ENCODE peak calls at places on chromosome 16, in ten cellular contexts. G is adrenal gland, F is AG10803, H is foreskin fibroblast, B is sigmoid colon, L is tibial nerve, V is heart right ventricle, J is aorta, S is left ventricle myocardium inferior, Q is heart left ventricle. W is an unnamed sample.

GRCh38 chr16:8959921-8960787 is 3.6 kb downstream of the USP7 start:
- DNase-seq in V (no peak), G (no peak), S (no peak), H (no peak), J (no peak), F (no peak), B (no peak), Q (no peak), L (no peak), W (no peak)

GRCh38 chr16:8342276-8342675 is 248.0 kb downstream of the TMEM114 start:
- DNase-seq in B (no peak), L (no peak), F (no peak), Q (no peak), S (no peak), J (no peak), G (no peak), H (no peak), V (no peak), W (no peak)

GRCh38 chr16:81592353-81592866 is 147.8 kb downstream of the CMIP start:
- DNase-seq in V (no peak), H (no peak), B (no peak), G (no peak), Q (no peak), F (no peak), J (no peak), L (no peak), S (no peak), W (no peak)

GRCh38 chr16:31351937-31352315 is 3.0 kb upstream of the ITGAX start:
- DNase-seq in L (no peak), H (no peak), S (no peak), V (no peak), G (peak; percentile 42), Q (peak; percentile 33), F (no peak), J (peak; percentile 62), B (peak; percentile 40), W (no peak)

GRCh38 chr16:89200850-89201466 is 621 bp upstream of the SLC22A31 start:
- DNase-seq in Q (no peak), H (no peak), J (peak; percentile 38), F (no peak), B (no peak), L (no peak), V (no peak), G (no peak), S (no peak), W (peak; percentile 69)

GRCh38 chr16:71421911-71422310 is 19.9 kb downstream of the TLE7 start:
- DNase-seq in S (no peak), Q (no peak), G (peak; percentile 45), V (no peak), B (peak; percentile 24), L (no peak), H (no peak), J (no peak), F (no peak), W (peak; percentile 47)

GRCh38 chr16:84754353-84754856 is 54.6 kb downstream of the USP10 start:
- DNase-seq in J (no peak), F (peak; percentile 88), L (peak; percentile 96), G (peak; percentile 86), H (peak; percentile 81), B (peak; percentile 85), Q (no peak), V (no peak), S (no peak), W (no peak)

GRCh38 chr16:25013751-25014499 is 1.2 kb downstream of the ARHGAP17 start:
- DNase-seq in H (no peak), B (no peak), L (no peak), F (no peak), G (no peak), J (no peak), V (no peak), S (no peak), Q (no peak), W (no peak)

GRCh38 chr16:57373117-57373947 is 1.0 kb downstream of the CX3CL1 start:
- DNase-seq in H (no peak), J (peak; percentile 60), Q (no peak), B (no peak), G (no peak), F (no peak), V (no peak), L (no peak), S (no peak), W (no peak)

GRCh38 chr16:57367111-57367752 is 5.1 kb upstream of the CX3CL1 start:
- DNase-seq in H (no peak), V (no peak), B (no peak), G (no peak), S (no peak), F (peak; percentile 17), L (no peak), Q (no peak), J (no peak), W (no peak)

GRCh38 chr16:57372372-57373116 is at the start of gene CX3CL1:
- DNase-seq in F (peak; percentile 25), V (peak; percentile 64), G (peak; percentile 49), J (peak; percentile 92), Q (no peak), H (no peak), L (peak; percentile 14), B (peak; percentile 87), S (peak; percentile 60), W (peak; percentile 70)

GRCh38 chr16:57374067-57374534 is 1.8 kb downstream of the CX3CL1 start:
- DNase-seq in Q (no peak), L (no peak), V (no peak), B (peak; percentile 77), S (no peak), H (no peak), F (no peak), G (no peak), J (peak; percentile 60), W (no peak)

DNA sequence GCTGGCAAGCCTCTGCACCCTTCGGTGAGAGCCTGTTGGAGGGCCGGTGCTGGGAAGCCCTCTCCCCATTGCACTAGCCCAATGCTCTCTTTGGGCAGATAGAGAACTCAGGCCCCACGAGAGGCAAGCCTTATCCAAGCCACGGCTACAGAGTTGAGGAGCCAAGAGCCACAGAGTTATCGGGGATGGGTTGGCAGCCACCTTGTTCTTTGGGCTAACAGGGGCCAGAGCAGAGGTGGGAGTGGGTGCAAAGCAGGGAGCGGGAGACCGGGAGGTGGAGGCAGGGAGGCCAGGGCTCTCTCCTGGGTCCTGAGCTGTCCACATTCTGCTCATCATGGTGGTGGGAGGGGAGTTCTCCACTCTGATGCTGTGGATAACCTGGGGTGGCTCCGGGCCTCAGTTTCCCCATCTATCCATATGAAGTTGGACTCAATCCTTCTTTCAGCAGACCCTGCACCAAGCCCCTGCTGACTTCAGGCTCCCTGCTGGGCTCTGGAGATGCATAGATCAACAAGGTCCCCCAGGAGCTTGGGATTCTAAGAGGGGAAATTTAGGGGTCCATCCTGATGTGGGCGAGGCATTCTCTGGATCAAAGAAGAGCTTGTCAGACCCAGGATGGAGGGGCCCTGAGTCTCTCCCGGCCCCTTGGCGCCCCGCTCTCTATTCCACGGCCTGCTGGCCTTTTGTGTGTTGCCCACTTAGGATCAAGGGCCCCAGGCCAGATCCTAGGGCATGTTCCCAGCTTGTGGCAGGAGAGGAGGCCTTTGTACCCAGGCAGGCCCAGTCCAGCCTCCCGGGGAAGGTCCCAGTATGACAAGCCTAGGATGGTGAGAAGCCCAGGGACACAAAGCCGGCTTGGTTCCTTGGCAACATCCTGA is 557 bp upstream of the CX3CL1 start:
- DNase-seq in B (no peak), L (no peak), V (no peak), H (no peak), Q (peak; percentile 77), F (no peak), J (peak; percentile 46), S (no peak), G (no peak), W (no peak)
- H3K4me3 ChIP-seq in B (no peak overlapping the region), L (no peak overlapping the region), V (peak overlapping the region; percentile 42), H (no peak overlapping the region), Q (peak overlapping the region; percentile 61), F (no peak overlapping the region), J (no peak overlapping the region), S (peak overlapping the region; percentile 73), G (no peak overlapping the region), W (peak overlapping the region; percentile 47)

GRCh38 chr16:86988920-86989715 is 328.1 kb downstream of the C16orf95 start:
- DNase-seq in B (peak; percentile 3), V (no peak), G (no peak), H (no peak), J (no peak), F (no peak), L (no peak), S (no peak), Q (no peak), W (no peak)

GRCh38 chr16:86991679-86992078 is 325.5 kb downstream of the C16orf95 start:
- DNase-seq in S (no peak), G (no peak), Q (no peak), F (no peak), L (no peak), V (no peak), B (peak; percentile 12), J (no peak), H (peak; percentile 46), W (no peak)

GRCh38 chr16:86987746-86988670 is 329.2 kb downstream of the C16orf95 start:
- DNase-seq in J (no peak), H (no peak), Q (no peak), F (no peak), B (no peak), G (no peak), S (no peak), L (no peak), V (no peak), W (no peak)

GRCh38 chr16:86992587-86992986 is 324.6 kb downstream of the C16orf95 start:
- DNase-seq in G (no peak), V (no peak), L (no peak), J (no peak), S (no peak), Q (no peak), H (no peak), F (no peak), B (peak; percentile 22), W (no peak)

DNA sequence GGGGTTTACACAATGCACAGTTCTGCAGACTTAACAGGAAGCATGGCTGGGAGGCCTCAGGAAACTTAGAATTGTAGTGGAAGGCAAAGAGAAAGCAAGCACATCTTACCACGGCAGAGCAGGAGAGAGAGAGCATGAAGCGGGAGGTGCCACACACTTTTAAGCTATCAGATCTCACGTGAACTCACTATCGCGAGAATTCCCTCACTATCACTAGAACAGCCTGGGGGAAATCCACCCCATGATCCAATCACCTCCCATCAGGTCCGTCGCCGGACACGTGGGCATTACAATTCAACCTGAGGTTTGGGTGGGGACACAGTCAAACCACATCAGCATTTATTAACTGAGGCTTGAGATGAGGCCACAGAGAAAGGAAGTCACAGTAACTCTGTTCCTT is 326.7 kb downstream of the C16orf95 start:
- DNase-seq in B (no peak), H (no peak), G (no peak), S (no peak), Q (no peak), J (no peak), F (no peak), V (no peak), L (no peak), W (no peak)
- H3K4me3 ChIP-seq in B (no peak overlapping the region), H (no peak overlapping the region), G (no peak overlapping the region), S (no peak overlapping the region), Q (no peak overlapping the region), J (no peak overlapping the region), F (no peak overlapping the region), V (no peak overlapping the region), L (no peak overlapping the region), W (no peak overlapping the region)

GRCh38 chr16:10609410-10609774 is 29.0 kb upstream of the EMP2 start:
- DNase-seq in B (no peak), S (no peak), J (no peak), Q (peak; percentile 34), F (peak; percentile 84), H (peak; percentile 85), L (no peak), V (no peak), G (no peak), W (no peak)
- H3K4me3 ChIP-seq in B (no peak overlapping the region), S (no peak overlapping the region), J (no peak overlapping the region), Q (no peak overlapping the region), F (no peak overlapping the region), H (no peak overlapping the region), L (no peak overlapping the region), V (no peak overlapping the region), G (no peak overlapping the region), W (no peak overlapping the region)

GRCh38 chr16:2671741-2672140 is 10.6 kb upstream of the KCTD5 start:
- DNase-seq in Q (no peak), L (no peak), F (no peak), G (no peak), B (no peak), H (no peak), V (no peak), S (no peak), J (no peak), W (no peak)
- H3K4me3 ChIP-seq in Q (no peak overlapping the region), L (no peak overlapping the region), F (peak overlapping the region; percentile 57), G (peak overlapping the region; percentile 71), B (no peak overlapping the region), H (peak overlapping the region; percentile 61), V (no peak overlapping the region), S (peak overlapping the region; percentile 69), J (no peak overlapping the region), W (no peak overlapping the region)